ENCODE peak calls at places on chromosomes 1 and 21, in five cellular contexts. One of them, this sample, is unnamed. For H3K27me3, the result is how much of the 10 kb centered on the place peaks cover.

GRCh38 chr1:90133133-90133532 is 138.2 kb downstream of the ZNF326 start:
- DNase-seq in gastrocnemius medialis: no peak
- DNase-seq in heart left ventricle: no peak
- DNase-seq in right lobe of liver: no peak
- DNase-seq in ovary: no peak
- DNase-seq in this sample: no peak

GRCh38 chr1:59703226-59703917 is 111.4 kb upstream of the HOOK1 start:
- DNase-seq in gastrocnemius medialis: no peak
- DNase-seq in heart left ventricle: no peak
- DNase-seq in right lobe of liver: no peak
- DNase-seq in ovary: no peak
- DNase-seq in this sample: no peak

GRCh38 chr1:183002797-183003594 is 20.2 kb upstream of the LAMC1 start:
- DNase-seq in gastrocnemius medialis: no peak
- DNase-seq in heart left ventricle: peak
- DNase-seq in right lobe of liver: no peak
- DNase-seq in ovary: no peak
- DNase-seq in this sample: no peak

GRCh38 chr1:203059485-203059884 is 26.3 kb downstream of the MYOG start:
- DNase-seq in gastrocnemius medialis: no peak
- DNase-seq in heart left ventricle: no peak
- DNase-seq in right lobe of liver: no peak
- DNase-seq in ovary: no peak
- DNase-seq in this sample: no peak

GRCh38 chr1:245129811-245130210 is 25.0 kb upstream of the KIF26B start:
- DNase-seq in gastrocnemius medialis: no peak
- DNase-seq in heart left ventricle: no peak
- DNase-seq in right lobe of liver: no peak
- DNase-seq in ovary: no peak
- DNase-seq in this sample: peak

GRCh38 chr1:31662463-31662862 is 17.8 kb upstream of the PEF1 start:
- DNase-seq in gastrocnemius medialis: no peak
- DNase-seq in heart left ventricle: no peak
- DNase-seq in right lobe of liver: no peak
- DNase-seq in ovary: no peak
- DNase-seq in this sample: no peak

GRCh38 chr1:115727706-115728249 is 40.7 kb downstream of the CASQ2 start:
- DNase-seq in gastrocnemius medialis: peak
- DNase-seq in heart left ventricle: peak
- DNase-seq in right lobe of liver: peak
- DNase-seq in ovary: peak
- DNase-seq in this sample: no peak

GRCh38 chr1:82950606-82951200 is 1048.2 kb downstream of the TTLL7 start:
- DNase-seq in gastrocnemius medialis: no peak
- DNase-seq in heart left ventricle: no peak
- DNase-seq in right lobe of liver: no peak
- DNase-seq in ovary: no peak
- DNase-seq in this sample: no peak

GRCh38 chr1:86750076-86750475 is 45.7 kb downstream of the SH3GLB1 start:
- DNase-seq in gastrocnemius medialis: no peak
- DNase-seq in heart left ventricle: no peak
- DNase-seq in right lobe of liver: no peak
- DNase-seq in ovary: no peak
- DNase-seq in this sample: no peak

GRCh38 chr1:171485375-171486047 is at the start of gene PRRC2C:
- DNase-seq in gastrocnemius medialis: peak
- DNase-seq in heart left ventricle: peak
- DNase-seq in right lobe of liver: peak
- DNase-seq in ovary: peak
- DNase-seq in this sample: peak

GRCh38 chr1:111707906-111708305 is 31.3 kb downstream of the INKA2 start:
- DNase-seq in gastrocnemius medialis: no peak
- DNase-seq in heart left ventricle: no peak
- DNase-seq in right lobe of liver: no peak
- DNase-seq in ovary: no peak
- DNase-seq in this sample: peak

GRCh38 chr1:205488074-205488723 is 16.3 kb upstream of the CDK18 start:
- DNase-seq in gastrocnemius medialis: no peak
- DNase-seq in heart left ventricle: peak
- DNase-seq in right lobe of liver: peak
- DNase-seq in ovary: peak
- DNase-seq in this sample: no peak

GRCh38 chr1:223842784-223843183 is 3.0 kb downstream of the TP53BP2 start:
- DNase-seq in gastrocnemius medialis: no peak
- DNase-seq in heart left ventricle: no peak
- DNase-seq in right lobe of liver: no peak
- DNase-seq in ovary: no peak
- DNase-seq in this sample: no peak

GRCh38 chr1:233075045-233075444 is 124.6 kb downstream of the NTPCR start:
- DNase-seq in gastrocnemius medialis: no peak
- DNase-seq in heart left ventricle: no peak
- DNase-seq in right lobe of liver: no peak
- DNase-seq in ovary: no peak
- DNase-seq in this sample: no peak

GRCh38 chr1:215682232-215682631 is 115.1 kb downstream of the KCTD3 start:
- DNase-seq in gastrocnemius medialis: no peak
- DNase-seq in heart left ventricle: no peak
- DNase-seq in right lobe of liver: no peak
- DNase-seq in ovary: no peak
- DNase-seq in this sample: no peak

GRCh38 chr21:8991968-8992621 is 1529.3 kb upstream of the TPTE start:
- DNase-seq in gastrocnemius medialis: no peak
- DNase-seq in heart left ventricle: no peak
- DNase-seq in right lobe of liver: no peak
- DNase-seq in ovary: no peak
- DNase-seq in this sample: no peak

GRCh38 chr1:165129568-165130164 is 226.8 kb downstream of the LMX1A start:
- DNase-seq in gastrocnemius medialis: peak
- DNase-seq in heart left ventricle: peak
- DNase-seq in right lobe of liver: peak
- DNase-seq in ovary: peak
- DNase-seq in this sample: no peak

GRCh38 chr1:241749924-241750695 is 97.9 kb upstream of the EXO1 start:
- DNase-seq in gastrocnemius medialis: no peak
- DNase-seq in heart left ventricle: no peak
- DNase-seq in right lobe of liver: no peak
- DNase-seq in ovary: no peak
- DNase-seq in this sample: no peak

GRCh38 chr1:83961571-83962295 is 37.2 kb downstream of the TTLL7 start:
- DNase-seq in gastrocnemius medialis: no peak
- DNase-seq in heart left ventricle: no peak
- DNase-seq in right lobe of liver: no peak
- DNase-seq in ovary: no peak
- DNase-seq in this sample: no peak

DNA sequence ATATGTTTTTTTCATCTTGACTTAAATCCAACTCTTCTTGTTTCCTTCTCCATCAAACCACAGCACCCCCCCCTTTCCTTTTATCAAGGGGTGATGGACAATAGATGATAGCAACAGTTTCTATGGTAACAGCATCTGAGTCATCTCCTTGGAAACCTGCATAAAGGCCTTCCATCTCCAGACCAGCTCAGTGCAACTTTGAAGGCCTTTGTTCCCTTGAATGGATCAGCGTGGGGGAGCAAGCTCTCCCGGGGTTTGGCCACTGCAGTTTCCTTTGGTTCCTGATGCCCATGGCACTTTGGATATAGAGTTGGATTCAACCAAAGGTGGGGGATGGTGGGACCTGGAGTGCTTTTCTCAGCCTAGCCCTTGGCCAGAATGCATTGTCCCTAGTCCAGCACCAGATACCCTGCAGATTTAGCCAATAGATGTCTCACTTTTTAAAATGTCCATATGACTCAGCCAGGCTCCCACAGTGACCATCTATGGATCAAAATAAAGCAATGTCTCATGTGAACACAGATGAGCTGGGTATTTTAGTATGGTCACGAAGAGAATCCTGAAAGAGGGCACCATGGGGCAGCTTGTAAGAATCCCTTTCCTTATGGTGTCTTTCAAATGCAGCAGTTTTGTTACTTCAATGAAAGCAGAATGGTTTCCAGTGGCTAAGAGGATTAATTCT is 127.7 kb downstream of the SPATA46 start:
- DNase-seq in gastrocnemius medialis: no peak
- DNase-seq in heart left ventricle: no peak
- DNase-seq in right lobe of liver: no peak
- DNase-seq in ovary: no peak
- DNase-seq in this sample: no peak
- H3K27me3 ChIP-seq in gastrocnemius medialis: under half
- H3K27me3 ChIP-seq in heart left ventricle: under half
- H3K27me3 ChIP-seq in right lobe of liver: under half
- H3K27me3 ChIP-seq in ovary: under half
- H3K27me3 ChIP-seq in this sample: under half

GRCh38 chr1:207974146-207974545 is 63.2 kb upstream of the CD34 start:
- DNase-seq in gastrocnemius medialis: no peak
- DNase-seq in heart left ventricle: no peak
- DNase-seq in right lobe of liver: no peak
- DNase-seq in ovary: no peak
- DNase-seq in this sample: no peak
- TF ChIP-seq POLR2A in gastrocnemius medialis: no peak
- TF ChIP-seq POLR2A in heart left ventricle: no peak
- TF ChIP-seq POLR2A in right lobe of liver: no peak
- TF ChIP-seq POLR2A in ovary: no peak
- TF ChIP-seq POLR2A in this sample: no peak

GRCh38 chr1:201404016-201404598 is 5.0 kb upstream of the LAD1 start:
- DNase-seq in gastrocnemius medialis: no peak
- DNase-seq in heart left ventricle: no peak
- DNase-seq in right lobe of liver: no peak
- DNase-seq in ovary: no peak
- DNase-seq in this sample: no peak

GRCh38 chr1:201405484-201405831 is 6.3 kb upstream of the LAD1 start:
- DNase-seq in gastrocnemius medialis: no peak
- DNase-seq in heart left ventricle: no peak
- DNase-seq in right lobe of liver: peak
- DNase-seq in ovary: no peak
- DNase-seq in this sample: no peak

GRCh38 chr1:201401700-201402099 is 2.6 kb upstream of the LAD1 start:
- DNase-seq in gastrocnemius medialis: no peak
- DNase-seq in heart left ventricle: no peak
- DNase-seq in right lobe of liver: no peak
- DNase-seq in ovary: no peak
- DNase-seq in this sample: no peak

GRCh38 chr1:201404722-201405483 is 5.8 kb upstream of the LAD1 start:
- DNase-seq in gastrocnemius medialis: no peak
- DNase-seq in heart left ventricle: no peak
- DNase-seq in right lobe of liver: peak
- DNase-seq in ovary: no peak
- DNase-seq in this sample: no peak

DNA sequence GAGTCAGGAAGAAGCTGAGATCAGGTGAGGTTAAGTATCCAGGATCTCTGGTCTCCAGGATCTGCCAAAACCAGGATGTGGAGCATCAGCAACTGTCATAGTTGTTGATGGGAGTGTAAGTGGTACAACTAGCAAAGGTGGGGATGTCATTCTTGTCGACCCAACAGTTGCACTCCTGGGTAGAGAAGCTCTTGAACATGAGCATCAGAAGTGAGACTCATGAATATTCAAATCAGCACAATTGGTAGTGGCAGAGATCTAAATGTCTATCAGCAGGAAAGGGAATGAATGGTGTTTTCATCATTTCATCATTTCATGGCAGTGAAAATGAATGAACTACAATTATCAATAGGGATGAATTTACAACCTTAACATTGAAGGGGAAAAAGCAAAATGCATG is 4.2 kb upstream of the LAD1 start:
- DNase-seq in gastrocnemius medialis: no peak
- DNase-seq in heart left ventricle: no peak
- DNase-seq in right lobe of liver: no peak
- DNase-seq in ovary: no peak
- DNase-seq in this sample: no peak
- H3K27me3 ChIP-seq in gastrocnemius medialis: under half
- H3K27me3 ChIP-seq in heart left ventricle: under half
- H3K27me3 ChIP-seq in right lobe of liver: under half
- H3K27me3 ChIP-seq in ovary: under half
- H3K27me3 ChIP-seq in this sample: under half

GRCh38 chr1:16913866-16914662 is 7.7 kb upstream of the CROCC start:
- DNase-seq in gastrocnemius medialis: peak
- DNase-seq in heart left ventricle: peak
- DNase-seq in right lobe of liver: peak
- DNase-seq in ovary: peak
- DNase-seq in this sample: peak
- TF ChIP-seq POLR2A in gastrocnemius medialis: peak
- TF ChIP-seq POLR2A in heart left ventricle: peak
- TF ChIP-seq POLR2A in right lobe of liver: peak
- TF ChIP-seq POLR2A in ovary: peak
- TF ChIP-seq POLR2A in this sample: peak

GRCh38 chr1:77682442-77683141 is at the start of gene ZZZ3:
- DNase-seq in gastrocnemius medialis: peak
- DNase-seq in heart left ventricle: peak
- DNase-seq in right lobe of liver: peak
- DNase-seq in ovary: peak
- DNase-seq in this sample: peak

GRCh38 chr1:77686784-77687518 is 4.5 kb upstream of the ZZZ3 start:
- DNase-seq in gastrocnemius medialis: no peak
- DNase-seq in heart left ventricle: no peak
- DNase-seq in right lobe of liver: no peak
- DNase-seq in ovary: no peak
- DNase-seq in this sample: peak

GRCh38 chr1:77680173-77680572 is 2.3 kb downstream of the ZZZ3 start:
- DNase-seq in gastrocnemius medialis: no peak
- DNase-seq in heart left ventricle: no peak
- DNase-seq in right lobe of liver: no peak
- DNase-seq in ovary: no peak
- DNase-seq in this sample: no peak

GRCh38 chr1:77683142-77683835 is 831 bp upstream of the ZZZ3 start:
- DNase-seq in gastrocnemius medialis: peak
- DNase-seq in heart left ventricle: peak
- DNase-seq in right lobe of liver: peak
- DNase-seq in ovary: peak
- DNase-seq in this sample: peak

DNA sequence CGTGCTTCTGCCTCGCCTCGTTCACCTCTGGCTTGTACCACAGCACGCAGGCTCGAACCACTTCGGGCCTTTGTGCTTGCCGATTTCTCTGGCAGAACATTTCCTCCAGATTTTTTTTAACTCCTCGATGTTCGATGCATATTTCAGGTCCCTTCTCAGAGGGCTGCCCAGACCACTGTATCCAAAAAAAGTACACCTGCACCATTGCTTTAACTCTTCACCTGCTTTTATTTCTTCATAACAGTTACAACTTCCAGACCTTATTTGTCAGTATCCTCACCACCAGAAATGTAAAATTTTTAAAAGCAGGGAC is 1.3 kb upstream of the ZZZ3 start:
- DNase-seq in gastrocnemius medialis: no peak
- DNase-seq in heart left ventricle: no peak
- DNase-seq in right lobe of liver: no peak
- DNase-seq in ovary: no peak
- DNase-seq in this sample: no peak
- H3K27me3 ChIP-seq in gastrocnemius medialis: under half
- H3K27me3 ChIP-seq in heart left ventricle: under half
- H3K27me3 ChIP-seq in right lobe of liver: under half
- H3K27me3 ChIP-seq in ovary: under half
- H3K27me3 ChIP-seq in this sample: under half

GRCh38 chr1:155322953-155323728 is 2.4 kb downstream of the RUSC1 start:
- DNase-seq in gastrocnemius medialis: peak
- DNase-seq in heart left ventricle: peak
- DNase-seq in right lobe of liver: peak
- DNase-seq in ovary: peak
- DNase-seq in this sample: peak
- TF ChIP-seq POLR2A in gastrocnemius medialis: peak
- TF ChIP-seq POLR2A in heart left ventricle: peak
- TF ChIP-seq POLR2A in right lobe of liver: no peak
- TF ChIP-seq POLR2A in ovary: peak
- TF ChIP-seq POLR2A in this sample: no peak

This sample was measured in spleen.